ENCODE peak calls at places on chromosomes 6 and 20, in ten cellular contexts. T is dorsolateral prefrontal cortex, R is brain microvascular endothelial cell, U is kidney, B is fibroblast of the aortic adventitia, D is fibroblast of pulmonary artery, W is fibroblast of mammary gland, X is astrocyte of the spinal cord, H is cardiac muscle cell, F is AG04450. Z is an unnamed sample.

GRCh38 chr6:167219967-167220512 is 62.3 kb upstream of the GPR31 start:
- DNase-seq in H (no peak), U (no peak), D (no peak), T (no peak), W (no peak), X (no peak), F (no peak), B (no peak), R (no peak), Z (no peak)

GRCh38 chr6:12233693-12234551 is 56.2 kb upstream of the EDN1 start:
- DNase-seq in B (peak), U (no peak), W (peak), X (peak), D (peak), T (peak), H (peak), R (peak), F (peak), Z (peak)

GRCh38 chr6:13294499-13295069 is 33.8 kb downstream of the TBC1D7 start:
- DNase-seq in X (no peak), R (no peak), H (peak), B (no peak), T (no peak), F (no peak), D (peak), W (no peak), U (no peak), Z (no peak)

GRCh38 chr20:57243480-57244220 is 22.8 kb downstream of the BMP7 start:
- DNase-seq in R (no peak), T (no peak), B (no peak), H (no peak), F (no peak), W (no peak), D (no peak), X (no peak), U (no peak), Z (no peak)

GRCh38 chr6:20833881-20834515 is 299.7 kb downstream of the CDKAL1 start:
- DNase-seq in B (no peak), W (no peak), F (no peak), T (no peak), X (no peak), H (peak), R (no peak), U (no peak), D (peak), Z (no peak)

GRCh38 chr6:17883665-17884500 is 103.6 kb downstream of the KIF13A start:
- DNase-seq in T (no peak), B (no peak), H (no peak), U (no peak), F (no peak), D (no peak), X (no peak), R (no peak), W (no peak), Z (no peak)

GRCh38 chr6:134543128-134543527 is 225.2 kb upstream of the SGK1 start:
- DNase-seq in R (no peak), X (no peak), U (no peak), W (no peak), F (no peak), D (no peak), T (no peak), H (no peak), B (no peak), Z (no peak)

GRCh38 chr20:25539742-25540201 is 45.6 kb downstream of the NINL start:
- DNase-seq in D (peak), H (peak), W (peak), F (no peak), B (peak), X (no peak), T (peak), R (no peak), U (no peak), Z (peak)

GRCh38 chr6:28356666-28357020 is 6.9 kb downstream of the ZKSCAN3 start:
- DNase-seq in R (no peak), U (no peak), H (no peak), T (no peak), W (no peak), F (no peak), D (no peak), X (no peak), B (no peak), Z (no peak)
- H3K4me3 ChIP-seq in R (no peak), U (no peak), H (no peak), T (peak), W (no peak), F (no peak), D (no peak), X (no peak), B (no peak), Z (no peak)

DNA sequence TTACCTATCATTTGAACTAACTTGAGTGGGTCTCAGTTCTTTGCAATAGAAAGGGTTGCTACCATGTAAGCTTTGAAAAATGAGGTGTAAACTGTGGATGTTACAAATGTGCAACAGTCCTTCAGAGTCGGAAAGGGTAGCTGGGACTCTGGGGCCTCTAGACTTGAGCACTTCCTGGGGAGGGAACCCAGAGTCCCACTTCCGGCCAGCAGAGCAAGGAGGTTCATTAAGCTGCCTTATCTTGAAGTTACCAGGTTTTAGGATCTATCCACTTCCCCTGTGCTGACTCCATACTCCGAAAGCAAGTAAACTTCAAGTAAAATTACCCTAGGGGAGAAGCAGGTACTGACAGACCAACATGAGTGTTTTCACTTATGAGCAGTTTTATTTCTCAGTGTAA is 9.4 kb downstream of the TRIM10 start:
- DNase-seq in F (no peak), B (no peak), H (no peak), X (no peak), W (no peak), U (no peak), T (no peak), R (no peak), D (no peak), Z (no peak)
- TF ChIP-seq CTCF in F (no peak), B (no peak), H (no peak), X (no peak), W (no peak), U (no peak), T (no peak), R (no peak), D (no peak), Z (no peak)

GRCh38 chr6:168895102-168895812 is 358.4 kb downstream of the THBS2 start:
- DNase-seq in R (peak), B (peak), T (peak), D (peak), U (peak), X (peak), W (peak), H (peak), F (peak), Z (peak)
- H3K4me3 ChIP-seq in R (no peak), B (peak), T (peak), D (no peak), U (no peak), X (no peak), W (peak), H (no peak), F (no peak), Z (peak)

DNA sequence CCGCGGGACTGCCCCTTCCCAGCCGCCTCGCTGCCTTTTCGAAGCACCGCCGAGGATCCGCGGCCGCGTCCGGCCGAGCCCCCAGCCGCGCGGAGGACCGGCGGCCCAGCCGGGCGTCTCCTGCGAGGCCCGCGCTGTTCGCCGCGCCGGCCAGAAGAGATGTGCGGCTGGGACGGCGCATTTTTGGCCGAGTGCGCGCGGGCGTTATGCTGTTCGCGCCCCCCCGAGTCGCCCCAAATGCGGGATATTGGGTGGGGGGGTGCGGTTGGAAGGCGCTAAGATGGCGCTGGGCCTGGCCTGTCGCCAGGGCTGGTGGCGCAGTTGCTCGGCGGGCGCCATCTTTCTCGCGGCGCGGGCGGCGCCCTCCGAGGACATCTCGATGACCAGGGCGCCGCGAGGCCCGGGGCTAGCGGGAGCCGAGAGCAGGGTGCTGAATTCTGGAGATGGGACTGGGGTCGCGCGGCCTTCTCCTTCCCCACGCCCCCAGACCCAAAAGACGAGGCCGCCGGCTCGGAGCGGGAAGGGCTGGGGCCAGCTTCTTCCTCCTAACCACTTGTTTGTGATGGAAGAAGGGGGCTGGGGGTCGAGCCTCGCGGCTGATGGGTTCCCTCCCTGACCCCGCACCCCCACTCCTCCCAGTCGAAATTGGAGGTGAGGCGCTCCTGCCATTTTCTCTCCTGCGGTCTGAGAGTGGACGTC is 1.5 kb downstream of the BICRAL start:
- DNase-seq in B (peak), X (peak), T (peak), R (peak), D (peak), W (peak), H (peak), U (peak), F (peak), Z (peak)
- TF ChIP-seq CTCF in B (no peak), X (no peak), T (no peak), R (no peak), D (no peak), W (no peak), H (no peak), U (no peak), F (no peak), Z (no peak)

GRCh38 chr20:63471719-63472158 is 716 bp downstream of the KCNQ2 start:
- DNase-seq in R (no peak), T (no peak), F (no peak), B (no peak), X (no peak), U (no peak), D (no peak), W (no peak), H (no peak), Z (no peak)
- H3K4me3 ChIP-seq in R (no peak), T (peak), F (no peak), B (no peak), X (no peak), U (no peak), D (no peak), W (no peak), H (peak), Z (no peak)

GRCh38 chr20:38217791-38218565 is 42.6 kb downstream of the KIAA1755 start:
- DNase-seq in T (no peak), H (peak), B (peak), F (peak), W (peak), U (no peak), X (peak), R (peak), D (peak), Z (peak)
- TF ChIP-seq CTCF in T (no peak), H (no peak), B (no peak), F (no peak), W (no peak), U (no peak), X (no peak), R (no peak), D (no peak), Z (peak)

Z was measured in AG10803.